ENCODE peak calls at places on chromosomes 5 and 9, in seven cellular contexts. H is HFF-Myc, K is fibroblast of the aortic adventitia, I is AG09319, M is NB4, Y is foreskin fibroblast, D is ovary. Q is an unnamed sample.

GRCh38 chr9:4225291-4226119 is 74.4 kb downstream of the GLIS3 start:
- DNase-seq in D (no peak), Y (peak), I (no peak), M (peak), K (peak), H (peak), Q (no peak)

GRCh38 chr5:179288101-179288808 is 57.0 kb downstream of the ADAMTS2 start:
- DNase-seq in K (no peak), I (no peak), M (no peak), Y (no peak), D (peak), H (no peak), Q (no peak)

GRCh38 chr9:74220327-74220726 is 276.8 kb upstream of the RORB start:
- DNase-seq in M (no peak), D (no peak), H (no peak), I (no peak), Y (no peak), K (no peak), Q (no peak)

GRCh38 chr9:120579139-120579749 is 723 bp downstream of the CDK5RAP2 start:
- DNase-seq in K (no peak), M (peak), H (no peak), I (no peak), Y (no peak), D (no peak), Q (no peak)

GRCh38 chr9:129069128-129069824 is 11.6 kb upstream of the DOLPP1 start:
- DNase-seq in M (peak), D (no peak), Y (no peak), I (no peak), H (no peak), K (no peak), Q (peak)

GRCh38 chr5:115181757-115182156 is 12.0 kb upstream of the TRIM36 start:
- DNase-seq in I (no peak), D (no peak), H (no peak), Y (no peak), K (no peak), M (peak), Q (no peak)

GRCh38 chr5:172417983-172418630 is 36.2 kb downstream of the SH3PXD2B start:
- DNase-seq in I (peak), H (no peak), M (peak), D (peak), K (peak), Y (peak), Q (no peak)

GRCh38 chr9:76646249-76646648 is 118.0 kb upstream of the PCA3 start:
- DNase-seq in M (no peak), I (no peak), Y (no peak), K (peak), H (no peak), D (no peak), Q (no peak)

GRCh38 chr5:145800181-145800580 is 35.0 kb downstream of the PRELID2 start:
- DNase-seq in I (no peak), Y (no peak), H (no peak), K (no peak), D (no peak), M (no peak), Q (no peak)

GRCh38 chr9:84711936-84712335 is 42.4 kb downstream of the NTRK2 start:
- DNase-seq in Y (peak), I (no peak), M (peak), H (peak), K (no peak), D (no peak), Q (no peak)

GRCh38 chr5:114010362-114010761 is 351.5 kb upstream of the KCNN2 start:
- DNase-seq in Y (peak), D (no peak), H (peak), M (no peak), K (no peak), I (no peak), Q (no peak)

GRCh38 chr9:127608104-127608966 is 3.7 kb upstream of the STXBP1 start:
- DNase-seq in D (peak), Y (no peak), I (no peak), H (no peak), M (peak), K (no peak), Q (peak)

GRCh38 chr5:178553517-178553916 is 36.7 kb downstream of the COL23A1 start:
- DNase-seq in K (no peak), M (no peak), H (no peak), Y (no peak), I (no peak), D (no peak), Q (no peak)

GRCh38 chr5:157756122-157756521 is 12.6 kb downstream of the LSM11 start:
- DNase-seq in M (no peak), Y (no peak), H (no peak), I (no peak), K (no peak), D (no peak), Q (no peak)

GRCh38 chr5:143197260-143197656 is 206.2 kb downstream of the NR3C1 start:
- DNase-seq in Y (no peak), H (no peak), M (no peak), K (no peak), D (no peak), I (no peak), Q (no peak)

GRCh38 chr9:33290994-33291397 is 680 bp downstream of the NFX1 start:
- DNase-seq in H (peak), Y (no peak), K (peak), M (no peak), I (no peak), D (no peak), Q (no peak)

GRCh38 chr9:109107402-109108240 is 12.1 kb downstream of the TMEM245 start:
- DNase-seq in M (no peak), H (no peak), I (no peak), D (no peak), Y (peak), K (peak), Q (no peak)

GRCh38 chr9:129436751-129437625 is 183.9 kb downstream of the C9orf50 start:
- DNase-seq in D (peak), M (peak), K (peak), Y (no peak), H (no peak), I (no peak), Q (no peak)

GRCh38 chr9:83304686-83305085 is 233.5 kb downstream of the FRMD3 start:
- DNase-seq in K (peak), D (peak), M (no peak), Y (peak), H (no peak), I (peak), Q (no peak)

GRCh38 chr9:83199240-83199639 is 136.3 kb upstream of the RASEF start:
- DNase-seq in Y (peak), H (no peak), I (peak), D (peak), M (peak), K (peak), Q (no peak)

GRCh38 chr9:31542384-31543055 is 841.9 kb upstream of the ACO1 start:
- DNase-seq in D (peak), I (peak), M (peak), Y (peak), H (no peak), K (peak), Q (no peak)

GRCh38 chr9:90872835-90873294 is 71.2 kb downstream of the SYK start:
- DNase-seq in I (no peak), D (no peak), Y (no peak), K (no peak), H (no peak), M (no peak), Q (no peak)

GRCh38 chr5:39742916-39743315 is 318.1 kb upstream of the DAB2 start:
- DNase-seq in Y (no peak), K (no peak), I (no peak), H (no peak), D (no peak), M (no peak), Q (no peak)

GRCh38 chr5:71948206-71948605 is 159.1 kb upstream of the MAP1B start:
- DNase-seq in I (no peak), Y (no peak), K (peak), M (no peak), D (no peak), H (no peak), Q (no peak)

GRCh38 chr5:146076455-146076854 is 28.9 kb downstream of the PLAC8L1 start:
- DNase-seq in I (no peak), H (no peak), M (peak), Y (no peak), D (no peak), K (no peak), Q (no peak)

GRCh38 chr9:92190536-92190790 is 75.2 kb upstream of the SPTLC1 start:
- DNase-seq in D (no peak), I (no peak), H (no peak), K (no peak), Y (no peak), M (no peak), Q (no peak)

GRCh38 chr5:179196420-179197079 is 136.4 kb downstream of the ZNF354C start:
- DNase-seq in K (no peak), Y (peak), D (no peak), M (no peak), H (no peak), I (no peak), Q (no peak)

GRCh38 chr9:88976888-88977257 is 14.4 kb upstream of the S1PR3 start:
- DNase-seq in K (no peak), D (no peak), I (no peak), H (no peak), M (no peak), Y (no peak), Q (no peak)

GRCh38 chr5:2756764-2757163 is 5.3 kb upstream of the IRX2 start:
- DNase-seq in M (no peak), Y (peak), K (no peak), D (no peak), H (no peak), I (no peak), Q (no peak)

GRCh38 chr9:134293031-134293521 is 33.2 kb upstream of the RXRA start:
- DNase-seq in M (no peak), K (no peak), I (no peak), D (peak), H (no peak), Y (no peak), Q (no peak)

GRCh38 chr5:16924201-16924600 is 11.9 kb downstream of the MYO10 start:
- DNase-seq in D (no peak), H (no peak), K (no peak), I (no peak), M (no peak), Y (no peak), Q (no peak)

GRCh38 chr5:12016149-12016740 is 112.0 kb upstream of the CTNND2 start:
- DNase-seq in D (no peak), M (no peak), H (no peak), Y (no peak), K (no peak), I (no peak), Q (no peak)

GRCh38 chr9:99573052-99573451 is 248.6 kb upstream of the NR4A3 start:
- DNase-seq in Y (no peak), H (no peak), D (no peak), M (no peak), K (no peak), I (no peak), Q (no peak)

GRCh38 chr9:110065527-110065926 is 142.4 kb downstream of the C9orf152 start:
- DNase-seq in Y (peak), I (no peak), M (peak), D (no peak), K (peak), H (no peak), Q (no peak)

GRCh38 chr5:123518111-123518510 is 6.1 kb downstream of the CSNK1G3 start:
- DNase-seq in Y (no peak), H (no peak), D (no peak), M (no peak), I (no peak), K (no peak), Q (no peak)

GRCh38 chr5:123514615-123515355 is 2.8 kb downstream of the CSNK1G3 start:
- DNase-seq in H (no peak), D (no peak), M (no peak), Y (no peak), I (no peak), K (no peak), Q (no peak)

GRCh38 chr5:123512631-123513461 is 869 bp downstream of the CSNK1G3 start:
- DNase-seq in I (no peak), D (peak), H (no peak), K (peak), M (peak), Y (no peak), Q (peak)

GRCh38 chr5:123517479-123517878 is 5.5 kb downstream of the CSNK1G3 start:
- DNase-seq in M (no peak), D (no peak), K (no peak), H (no peak), Y (no peak), I (no peak), Q (no peak)

GRCh38 chr5:123515904-123516303 is 3.9 kb downstream of the CSNK1G3 start:
- DNase-seq in D (no peak), I (no peak), Y (no peak), K (no peak), H (no peak), M (no peak), Q (no peak)
- TF ChIP-seq CTCF in D (no peak), I (no peak), Y (no peak), K (no peak), H (no peak), M (no peak), Q (no peak)

GRCh38 chr5:98839469-98840383 is 66.3 kb downstream of the RGMB start:
- DNase-seq in M (peak), D (no peak), H (no peak), K (peak), Y (no peak), I (no peak), Q (no peak)
- TF ChIP-seq CTCF in M (no peak), D (no peak), H (no peak), K (peak), Y (peak), I (no peak), Q (peak)

DNA sequence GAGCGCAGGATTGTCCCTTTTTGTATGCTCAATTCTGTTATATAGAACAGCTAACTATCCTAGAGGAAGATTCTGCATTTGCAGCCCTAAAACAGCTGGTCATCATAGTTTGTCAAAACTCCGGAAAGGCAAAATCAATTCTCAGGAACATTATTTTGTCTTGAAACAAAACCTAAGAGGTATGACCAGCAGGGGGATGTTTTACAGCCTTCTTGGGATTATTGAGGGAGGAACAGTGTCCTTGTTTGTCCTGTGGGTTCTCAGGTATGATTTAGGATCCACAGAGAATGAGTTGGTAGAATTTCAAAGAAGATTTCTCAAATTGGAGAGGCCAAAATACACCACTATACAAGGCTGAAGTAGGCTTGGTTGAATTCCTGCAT is 136.4 kb downstream of the ZSWIM6 start:
- DNase-seq in H (no peak), D (no peak), I (no peak), M (no peak), K (no peak), Y (no peak), Q (no peak)
- TF ChIP-seq CTCF in H (peak), D (no peak), I (no peak), M (no peak), K (peak), Y (no peak), Q (no peak)

GRCh38 chr5:148828461-148829247 is 2.2 kb downstream of the ADRB2 start:
- DNase-seq in D (no peak), Y (no peak), M (peak), H (no peak), K (no peak), I (no peak), Q (no peak)
- TF ChIP-seq CTCF in D (no peak), Y (no peak), M (no peak), H (no peak), K (no peak), I (no peak), Q (peak)

GRCh38 chr5:64417390-64417789 is 88.4 kb upstream of the RGS7BP start:
- DNase-seq in K (peak), H (no peak), I (no peak), M (peak), Y (no peak), D (no peak), Q (no peak)
- TF ChIP-seq CTCF in K (no peak), H (no peak), I (no peak), M (no peak), Y (no peak), D (no peak), Q (no peak)

DNA sequence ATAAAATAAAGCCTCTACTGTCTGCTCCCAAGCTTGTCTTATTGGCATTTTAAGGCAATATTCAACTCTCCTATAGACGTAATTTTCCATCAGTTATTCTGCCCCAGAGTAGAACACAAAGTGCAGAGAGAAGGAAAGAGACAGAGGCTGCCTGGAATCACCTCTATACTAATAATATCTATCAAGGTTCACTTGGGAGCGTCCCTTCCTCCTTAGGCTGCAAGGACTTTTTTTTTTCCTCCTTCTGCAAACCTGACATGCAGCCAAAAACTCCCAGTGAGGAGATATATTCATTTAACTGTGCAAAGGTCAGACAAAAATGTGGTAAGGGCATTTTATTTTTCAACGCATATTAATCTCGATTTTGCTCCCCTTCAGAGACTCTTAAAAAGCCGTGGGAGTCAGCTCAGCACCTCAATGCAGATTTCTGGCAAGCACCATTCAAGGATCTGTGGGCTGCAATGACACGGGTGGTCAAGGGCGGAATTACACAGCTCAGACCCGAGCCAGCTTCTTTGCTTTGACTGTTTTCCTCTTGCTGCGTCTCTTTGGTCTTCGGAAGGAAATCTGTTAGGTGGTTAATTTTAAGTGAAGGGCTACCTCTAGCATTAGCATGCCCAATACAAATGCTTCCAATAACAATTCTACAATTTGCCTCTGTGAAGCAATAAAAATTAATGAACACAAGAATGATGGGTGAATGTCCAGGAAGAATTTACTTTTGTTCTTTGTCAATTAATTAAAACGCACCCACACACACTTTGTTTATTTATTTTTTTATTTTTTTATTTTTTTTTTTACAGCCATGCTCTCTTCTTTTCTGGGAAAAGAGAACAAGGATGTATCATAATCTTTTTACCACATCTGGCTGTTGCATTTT is 587.7 kb upstream of the GRAMD2B start:
- DNase-seq in D (peak), H (no peak), I (no peak), K (peak), Y (no peak), M (peak), Q (no peak)
- TF ChIP-seq CTCF in D (peak), H (peak), I (peak), K (peak), Y (peak), M (peak), Q (no peak)

GRCh38 chr5:160457255-160457654 is 35.6 kb downstream of the PTTG1 start:
- DNase-seq in D (no peak), I (no peak), Y (no peak), H (no peak), M (no peak), K (no peak), Q (no peak)
- TF ChIP-seq CTCF in D (no peak), I (no peak), Y (no peak), H (no peak), M (no peak), K (no peak), Q (no peak)

DNA sequence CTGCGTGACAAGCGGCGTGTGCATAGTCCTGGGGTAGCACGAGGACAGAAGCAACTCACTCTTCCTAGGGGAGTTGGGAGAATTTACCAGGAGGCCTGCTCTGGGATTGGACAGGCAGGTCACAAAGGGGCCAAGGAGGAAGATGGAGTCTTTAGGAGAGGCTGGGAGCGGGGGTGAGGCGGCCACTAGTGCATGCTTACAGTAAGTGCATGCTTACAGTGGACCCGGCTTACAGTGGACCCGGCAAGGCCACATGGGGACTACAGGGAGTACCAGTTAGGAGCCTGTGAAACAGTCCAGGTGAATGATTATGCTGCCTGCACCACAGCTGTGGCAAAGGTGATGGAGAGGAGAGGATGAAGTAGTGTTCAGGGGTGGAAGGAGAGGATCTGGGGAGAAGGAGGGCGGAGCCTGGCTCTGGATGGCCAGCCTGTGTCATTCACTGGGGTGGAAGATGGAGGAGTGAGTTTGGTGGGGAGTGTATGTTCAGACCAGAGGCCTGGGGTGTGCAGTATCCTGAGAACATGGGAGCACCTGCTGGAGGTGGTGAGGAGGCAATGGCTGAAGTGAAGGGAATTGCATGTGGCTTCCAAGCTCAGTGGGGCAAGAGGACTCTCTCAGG is 78.7 kb downstream of the CRB2 start:
- DNase-seq in I (no peak), K (no peak), M (no peak), D (no peak), H (no peak), Y (no peak), Q (no peak)
- TF ChIP-seq CTCF in I (no peak), K (peak), M (no peak), D (no peak), H (peak), Y (peak), Q (no peak)

DNA sequence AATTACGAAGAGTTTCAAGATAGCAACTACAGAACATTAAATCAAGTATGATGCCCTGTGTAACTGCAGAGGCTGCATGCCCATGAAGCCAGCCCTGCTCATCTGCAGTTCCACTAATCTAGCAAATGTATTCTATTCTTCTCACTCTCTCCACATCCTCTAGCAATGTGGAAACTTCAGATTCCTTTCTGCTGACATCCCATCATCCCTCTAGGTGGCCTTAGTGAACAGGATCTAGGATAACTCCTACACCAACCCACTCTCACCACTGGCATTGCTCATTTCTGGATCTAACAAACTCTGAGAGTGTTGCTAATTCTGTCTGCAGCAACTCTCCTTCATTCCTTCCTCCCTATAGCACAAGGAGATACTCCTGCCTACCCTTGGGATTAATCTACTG is 80.8 kb downstream of the FAM81B start:
- DNase-seq in I (no peak), Y (peak), M (no peak), K (peak), D (no peak), H (no peak), Q (no peak)
- TF ChIP-seq CTCF in I (no peak), Y (no peak), M (no peak), K (no peak), D (no peak), H (no peak), Q (no peak)